ENCODE peak calls at places on chromosomes 5 and 9, in eight cellular contexts. One of them, this sample, is unnamed.

GRCh38 chr5:173963107-173963506 is 25.9 kb upstream of the C5orf47 start:
- DNase-seq in T-helper 1 cell: no peak
- DNase-seq in stimulated activated CD4-positive, alpha-beta T cell treated with anti-CD3 and anti-CD28 coated beads, TNF-alpha, amount 100 ng/mL, for 1 hour: no peak
- DNase-seq in endothelial cell: no peak
- DNase-seq in GM23248: peak
- DNase-seq in kidney tubule cell: peak
- DNase-seq in fibroblast of mammary gland: peak
- DNase-seq in fibroblast of the aortic adventitia: peak
- DNase-seq in this sample: peak

GRCh38 chr5:89457411-89458329 is 574.7 kb upstream of the MEF2C start:
- DNase-seq in fibroblast of the aortic adventitia: peak
- DNase-seq in stimulated activated CD4-positive, alpha-beta T cell treated with anti-CD3 and anti-CD28 coated beads, TNF-alpha, amount 100 ng/mL, for 1 hour: no peak
- DNase-seq in kidney tubule cell: peak
- DNase-seq in T-helper 1 cell: no peak
- DNase-seq in endothelial cell: no peak
- DNase-seq in fibroblast of mammary gland: peak
- DNase-seq in GM23248: peak
- DNase-seq in this sample: peak

GRCh38 chr5:15807248-15807647 is 307.3 kb downstream of the FBXL7 start:
- DNase-seq in stimulated activated CD4-positive, alpha-beta T cell treated with anti-CD3 and anti-CD28 coated beads, TNF-alpha, amount 100 ng/mL, for 1 hour: no peak
- DNase-seq in GM23248: peak
- DNase-seq in fibroblast of the aortic adventitia: peak
- DNase-seq in kidney tubule cell: no peak
- DNase-seq in T-helper 1 cell: no peak
- DNase-seq in endothelial cell: no peak
- DNase-seq in fibroblast of mammary gland: peak
- DNase-seq in this sample: peak

GRCh38 chr5:178453224-178453623 is 137.0 kb downstream of the COL23A1 start:
- DNase-seq in GM23248: peak
- DNase-seq in stimulated activated CD4-positive, alpha-beta T cell treated with anti-CD3 and anti-CD28 coated beads, TNF-alpha, amount 100 ng/mL, for 1 hour: no peak
- DNase-seq in fibroblast of the aortic adventitia: no peak
- DNase-seq in fibroblast of mammary gland: peak
- DNase-seq in endothelial cell: no peak
- DNase-seq in kidney tubule cell: peak
- DNase-seq in T-helper 1 cell: no peak
- DNase-seq in this sample: peak

GRCh38 chr5:135851186-135851906 is 16.9 kb downstream of the SLC25A48 start:
- DNase-seq in kidney tubule cell: no peak
- DNase-seq in stimulated activated CD4-positive, alpha-beta T cell treated with anti-CD3 and anti-CD28 coated beads, TNF-alpha, amount 100 ng/mL, for 1 hour: no peak
- DNase-seq in fibroblast of the aortic adventitia: no peak
- DNase-seq in GM23248: no peak
- DNase-seq in T-helper 1 cell: no peak
- DNase-seq in fibroblast of mammary gland: no peak
- DNase-seq in endothelial cell: no peak
- DNase-seq in this sample: no peak

GRCh38 chr9:90974007-90974406 is 172.4 kb downstream of the SYK start:
- DNase-seq in fibroblast of mammary gland: no peak
- DNase-seq in endothelial cell: no peak
- DNase-seq in GM23248: no peak
- DNase-seq in T-helper 1 cell: no peak
- DNase-seq in fibroblast of the aortic adventitia: peak
- DNase-seq in kidney tubule cell: no peak
- DNase-seq in stimulated activated CD4-positive, alpha-beta T cell treated with anti-CD3 and anti-CD28 coated beads, TNF-alpha, amount 100 ng/mL, for 1 hour: no peak
- DNase-seq in this sample: peak

GRCh38 chr9:17656889-17657288 is 78.0 kb downstream of the SH3GL2 start:
- DNase-seq in T-helper 1 cell: no peak
- DNase-seq in fibroblast of mammary gland: no peak
- DNase-seq in kidney tubule cell: no peak
- DNase-seq in fibroblast of the aortic adventitia: no peak
- DNase-seq in endothelial cell: no peak
- DNase-seq in GM23248: no peak
- DNase-seq in stimulated activated CD4-positive, alpha-beta T cell treated with anti-CD3 and anti-CD28 coated beads, TNF-alpha, amount 100 ng/mL, for 1 hour: no peak
- DNase-seq in this sample: no peak

GRCh38 chr9:75064307-75065025 is 23.5 kb downstream of the NMRK1 start:
- DNase-seq in T-helper 1 cell: no peak
- DNase-seq in GM23248: peak
- DNase-seq in fibroblast of mammary gland: peak
- DNase-seq in fibroblast of the aortic adventitia: peak
- DNase-seq in endothelial cell: no peak
- DNase-seq in stimulated activated CD4-positive, alpha-beta T cell treated with anti-CD3 and anti-CD28 coated beads, TNF-alpha, amount 100 ng/mL, for 1 hour: no peak
- DNase-seq in kidney tubule cell: peak
- DNase-seq in this sample: peak

GRCh38 chr9:76643399-76644117 is 120.7 kb upstream of the PCA3 start:
- DNase-seq in fibroblast of the aortic adventitia: no peak
- DNase-seq in GM23248: no peak
- DNase-seq in stimulated activated CD4-positive, alpha-beta T cell treated with anti-CD3 and anti-CD28 coated beads, TNF-alpha, amount 100 ng/mL, for 1 hour: no peak
- DNase-seq in fibroblast of mammary gland: no peak
- DNase-seq in endothelial cell: no peak
- DNase-seq in kidney tubule cell: no peak
- DNase-seq in T-helper 1 cell: no peak
- DNase-seq in this sample: no peak

GRCh38 chr5:95941756-95942155 is 19.9 kb downstream of the ELL2 start:
- DNase-seq in stimulated activated CD4-positive, alpha-beta T cell treated with anti-CD3 and anti-CD28 coated beads, TNF-alpha, amount 100 ng/mL, for 1 hour: no peak
- DNase-seq in endothelial cell: no peak
- DNase-seq in fibroblast of mammary gland: peak
- DNase-seq in T-helper 1 cell: no peak
- DNase-seq in GM23248: no peak
- DNase-seq in fibroblast of the aortic adventitia: no peak
- DNase-seq in kidney tubule cell: no peak
- DNase-seq in this sample: no peak

GRCh38 chr9:28234899-28235277 is 661.6 kb upstream of the C9orf72 start:
- DNase-seq in stimulated activated CD4-positive, alpha-beta T cell treated with anti-CD3 and anti-CD28 coated beads, TNF-alpha, amount 100 ng/mL, for 1 hour: no peak
- DNase-seq in GM23248: peak
- DNase-seq in kidney tubule cell: peak
- DNase-seq in fibroblast of the aortic adventitia: peak
- DNase-seq in fibroblast of mammary gland: peak
- DNase-seq in endothelial cell: no peak
- DNase-seq in T-helper 1 cell: no peak
- DNase-seq in this sample: peak

GRCh38 chr9:94867281-94867841 is 140.9 kb downstream of the AOPEP start:
- DNase-seq in GM23248: peak
- DNase-seq in stimulated activated CD4-positive, alpha-beta T cell treated with anti-CD3 and anti-CD28 coated beads, TNF-alpha, amount 100 ng/mL, for 1 hour: no peak
- DNase-seq in fibroblast of mammary gland: peak
- DNase-seq in kidney tubule cell: peak
- DNase-seq in endothelial cell: no peak
- DNase-seq in T-helper 1 cell: no peak
- DNase-seq in fibroblast of the aortic adventitia: peak
- DNase-seq in this sample: peak

GRCh38 chr9:7105095-7105494 is 347.3 kb downstream of the KDM4C start:
- DNase-seq in fibroblast of mammary gland: no peak
- DNase-seq in endothelial cell: no peak
- DNase-seq in kidney tubule cell: no peak
- DNase-seq in T-helper 1 cell: no peak
- DNase-seq in GM23248: no peak
- DNase-seq in stimulated activated CD4-positive, alpha-beta T cell treated with anti-CD3 and anti-CD28 coated beads, TNF-alpha, amount 100 ng/mL, for 1 hour: no peak
- DNase-seq in fibroblast of the aortic adventitia: no peak
- DNase-seq in this sample: no peak

This sample was measured in adipocyte.